ENCODE peak calls at places on chromosome 18, in ten cellular contexts. One of them, this sample, is unnamed.

GRCh38 chr18:31801078-31801477 is 40.4 kb upstream of the SLC25A52 start:
- DNase-seq in cardiac muscle cell: no peak
- DNase-seq in A549: no peak
- DNase-seq in hepatocyte: no peak
- DNase-seq in AG04450: no peak
- DNase-seq in ovary: no peak
- DNase-seq in psoas muscle: no peak
- DNase-seq in endothelial cell of umbilical vein: no peak
- DNase-seq in right lobe of liver: no peak
- DNase-seq in left lung: no peak
- DNase-seq in this sample: peak

GRCh38 chr18:37452697-37453385 is 112.8 kb downstream of the CELF4 start:
- DNase-seq in cardiac muscle cell: peak
- DNase-seq in A549: no peak
- DNase-seq in hepatocyte: peak
- DNase-seq in AG04450: no peak
- DNase-seq in ovary: peak
- DNase-seq in psoas muscle: no peak
- DNase-seq in endothelial cell of umbilical vein: no peak
- DNase-seq in right lobe of liver: no peak
- DNase-seq in left lung: no peak
- DNase-seq in this sample: peak

GRCh38 chr18:9403795-9404564 is 69.4 kb downstream of the TWSG1 start:
- DNase-seq in cardiac muscle cell: no peak
- DNase-seq in A549: no peak
- DNase-seq in hepatocyte: no peak
- DNase-seq in AG04450: no peak
- DNase-seq in ovary: peak
- DNase-seq in psoas muscle: no peak
- DNase-seq in endothelial cell of umbilical vein: no peak
- DNase-seq in right lobe of liver: peak
- DNase-seq in left lung: peak
- DNase-seq in this sample: no peak

GRCh38 chr18:59779979-59780378 is 82.8 kb upstream of the CCBE1 start:
- DNase-seq in cardiac muscle cell: peak
- DNase-seq in A549: no peak
- DNase-seq in hepatocyte: peak
- DNase-seq in AG04450: no peak
- DNase-seq in ovary: no peak
- DNase-seq in psoas muscle: no peak
- DNase-seq in endothelial cell of umbilical vein: peak
- DNase-seq in right lobe of liver: no peak
- DNase-seq in left lung: no peak
- DNase-seq in this sample: peak

GRCh38 chr18:43570593-43570992 is 293.3 kb upstream of the SYT4 start:
- DNase-seq in cardiac muscle cell: no peak
- DNase-seq in A549: no peak
- DNase-seq in hepatocyte: no peak
- DNase-seq in AG04450: no peak
- DNase-seq in ovary: no peak
- DNase-seq in psoas muscle: no peak
- DNase-seq in endothelial cell of umbilical vein: no peak
- DNase-seq in right lobe of liver: no peak
- DNase-seq in left lung: no peak
- DNase-seq in this sample: no peak

GRCh38 chr18:28485918-28486317 is 309.0 kb upstream of the CDH2 start:
- DNase-seq in cardiac muscle cell: no peak
- DNase-seq in A549: no peak
- DNase-seq in hepatocyte: no peak
- DNase-seq in AG04450: no peak
- DNase-seq in ovary: no peak
- DNase-seq in psoas muscle: no peak
- DNase-seq in endothelial cell of umbilical vein: no peak
- DNase-seq in right lobe of liver: no peak
- DNase-seq in left lung: no peak
- DNase-seq in this sample: no peak

GRCh38 chr18:49650426-49650891 is 88.6 kb downstream of the LIPG start:
- DNase-seq in cardiac muscle cell: no peak
- DNase-seq in A549: no peak
- DNase-seq in hepatocyte: no peak
- DNase-seq in AG04450: no peak
- DNase-seq in ovary: no peak
- DNase-seq in psoas muscle: no peak
- DNase-seq in endothelial cell of umbilical vein: no peak
- DNase-seq in right lobe of liver: no peak
- DNase-seq in left lung: no peak
- DNase-seq in this sample: peak

GRCh38 chr18:67354692-67355091 is 161.8 kb downstream of the DSEL start:
- DNase-seq in cardiac muscle cell: no peak
- DNase-seq in A549: no peak
- DNase-seq in hepatocyte: no peak
- DNase-seq in AG04450: no peak
- DNase-seq in ovary: no peak
- DNase-seq in psoas muscle: no peak
- DNase-seq in endothelial cell of umbilical vein: no peak
- DNase-seq in right lobe of liver: no peak
- DNase-seq in left lung: no peak
- DNase-seq in this sample: no peak

GRCh38 chr18:703660-704018 is 8.8 kb downstream of the ENOSF1 start:
- DNase-seq in cardiac muscle cell: peak
- DNase-seq in A549: peak
- DNase-seq in hepatocyte: no peak
- DNase-seq in AG04450: no peak
- DNase-seq in ovary: no peak
- DNase-seq in psoas muscle: no peak
- DNase-seq in endothelial cell of umbilical vein: no peak
- DNase-seq in right lobe of liver: no peak
- DNase-seq in left lung: no peak
- DNase-seq in this sample: no peak

GRCh38 chr18:706438-706837 is 6.0 kb downstream of the ENOSF1 start:
- DNase-seq in cardiac muscle cell: no peak
- DNase-seq in A549: no peak
- DNase-seq in hepatocyte: no peak
- DNase-seq in AG04450: no peak
- DNase-seq in ovary: no peak
- DNase-seq in psoas muscle: no peak
- DNase-seq in endothelial cell of umbilical vein: no peak
- DNase-seq in right lobe of liver: no peak
- DNase-seq in left lung: no peak
- DNase-seq in this sample: no peak

GRCh38 chr18:697771-698170 is 14.7 kb downstream of the ENOSF1 start:
- DNase-seq in cardiac muscle cell: no peak
- DNase-seq in A549: no peak
- DNase-seq in hepatocyte: no peak
- DNase-seq in AG04450: no peak
- DNase-seq in ovary: no peak
- DNase-seq in psoas muscle: no peak
- DNase-seq in endothelial cell of umbilical vein: no peak
- DNase-seq in right lobe of liver: no peak
- DNase-seq in left lung: no peak
- DNase-seq in this sample: no peak

GRCh38 chr18:708096-708495 is 4.3 kb downstream of the ENOSF1 start:
- DNase-seq in cardiac muscle cell: no peak
- DNase-seq in A549: no peak
- DNase-seq in hepatocyte: no peak
- DNase-seq in AG04450: no peak
- DNase-seq in ovary: no peak
- DNase-seq in psoas muscle: no peak
- DNase-seq in endothelial cell of umbilical vein: no peak
- DNase-seq in right lobe of liver: no peak
- DNase-seq in left lung: no peak
- DNase-seq in this sample: no peak

GRCh38 chr18:702957-703659 is 9.3 kb downstream of the ENOSF1 start:
- DNase-seq in cardiac muscle cell: peak
- DNase-seq in A549: peak
- DNase-seq in hepatocyte: peak
- DNase-seq in AG04450: peak
- DNase-seq in ovary: no peak
- DNase-seq in psoas muscle: no peak
- DNase-seq in endothelial cell of umbilical vein: peak
- DNase-seq in right lobe of liver: no peak
- DNase-seq in left lung: no peak
- DNase-seq in this sample: peak
- H3K27ac ChIP-seq in cardiac muscle cell: peak
- H3K27ac ChIP-seq in A549: peak
- H3K27ac ChIP-seq in hepatocyte: peak
- H3K27ac ChIP-seq in AG04450: peak
- H3K27ac ChIP-seq in ovary: no peak
- H3K27ac ChIP-seq in psoas muscle: no peak
- H3K27ac ChIP-seq in endothelial cell of umbilical vein: peak
- H3K27ac ChIP-seq in right lobe of liver: no peak
- H3K27ac ChIP-seq in left lung: peak
- H3K27ac ChIP-seq in this sample: peak

DNA sequence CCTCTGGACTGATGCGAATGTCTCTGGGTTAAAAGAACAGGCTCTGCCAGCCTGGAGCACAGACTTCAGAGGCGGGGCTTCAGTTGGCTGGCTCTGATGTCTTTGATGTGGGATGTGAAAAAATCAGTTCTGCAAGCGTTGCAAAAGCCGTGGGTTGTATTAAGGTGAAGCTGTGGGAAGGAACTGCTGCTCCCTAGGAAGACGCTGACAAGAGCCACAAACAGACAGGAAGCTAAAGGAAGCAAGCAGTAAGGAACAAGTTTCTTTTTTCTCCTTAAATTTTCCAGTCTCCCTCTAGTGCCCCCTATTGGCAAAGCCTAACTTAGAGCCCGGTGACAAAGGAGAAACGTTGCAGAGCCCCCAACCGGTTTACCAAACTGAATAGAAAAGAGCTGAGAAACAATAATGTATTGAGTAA is 239.0 kb downstream of the CCDC178 start:
- DNase-seq in cardiac muscle cell: peak
- DNase-seq in A549: peak
- DNase-seq in hepatocyte: peak
- DNase-seq in AG04450: no peak
- DNase-seq in ovary: no peak
- DNase-seq in psoas muscle: no peak
- DNase-seq in endothelial cell of umbilical vein: peak
- DNase-seq in right lobe of liver: no peak
- DNase-seq in left lung: no peak
- DNase-seq in this sample: no peak
- TF ChIP-seq CTCF in cardiac muscle cell: peak
- TF ChIP-seq CTCF in A549: peak
- TF ChIP-seq CTCF in hepatocyte: peak
- TF ChIP-seq CTCF in AG04450: peak
- TF ChIP-seq CTCF in ovary: no peak
- TF ChIP-seq CTCF in psoas muscle: no peak
- TF ChIP-seq CTCF in endothelial cell of umbilical vein: peak
- TF ChIP-seq CTCF in right lobe of liver: peak
- TF ChIP-seq CTCF in left lung: peak
- TF ChIP-seq CTCF in this sample: peak

GRCh38 chr18:10744653-10745052 is 218.8 kb downstream of the NAPG start:
- DNase-seq in cardiac muscle cell: no peak
- DNase-seq in A549: no peak
- DNase-seq in hepatocyte: no peak
- DNase-seq in AG04450: no peak
- DNase-seq in ovary: no peak
- DNase-seq in psoas muscle: no peak
- DNase-seq in endothelial cell of umbilical vein: no peak
- DNase-seq in right lobe of liver: no peak
- DNase-seq in left lung: no peak
- DNase-seq in this sample: no peak

GRCh38 chr18:10736984-10737383 is 211.2 kb downstream of the NAPG start:
- DNase-seq in cardiac muscle cell: no peak
- DNase-seq in A549: no peak
- DNase-seq in hepatocyte: no peak
- DNase-seq in AG04450: no peak
- DNase-seq in ovary: no peak
- DNase-seq in psoas muscle: no peak
- DNase-seq in endothelial cell of umbilical vein: no peak
- DNase-seq in right lobe of liver: no peak
- DNase-seq in left lung: no peak
- DNase-seq in this sample: no peak

GRCh38 chr18:10739152-10739551 is 213.3 kb downstream of the NAPG start:
- DNase-seq in cardiac muscle cell: peak
- DNase-seq in A549: no peak
- DNase-seq in hepatocyte: no peak
- DNase-seq in AG04450: no peak
- DNase-seq in ovary: no peak
- DNase-seq in psoas muscle: no peak
- DNase-seq in endothelial cell of umbilical vein: no peak
- DNase-seq in right lobe of liver: no peak
- DNase-seq in left lung: no peak
- DNase-seq in this sample: no peak
- H3K27ac ChIP-seq in cardiac muscle cell: no peak
- H3K27ac ChIP-seq in A549: no peak
- H3K27ac ChIP-seq in hepatocyte: no peak
- H3K27ac ChIP-seq in AG04450: no peak
- H3K27ac ChIP-seq in ovary: no peak
- H3K27ac ChIP-seq in psoas muscle: no peak
- H3K27ac ChIP-seq in endothelial cell of umbilical vein: no peak
- H3K27ac ChIP-seq in right lobe of liver: no peak
- H3K27ac ChIP-seq in left lung: no peak
- H3K27ac ChIP-seq in this sample: no peak

GRCh38 chr18:2572144-2572682 is 856 bp downstream of the NDC80 start:
- DNase-seq in cardiac muscle cell: no peak
- DNase-seq in A549: no peak
- DNase-seq in hepatocyte: no peak
- DNase-seq in AG04450: no peak
- DNase-seq in ovary: no peak
- DNase-seq in psoas muscle: no peak
- DNase-seq in endothelial cell of umbilical vein: peak
- DNase-seq in right lobe of liver: no peak
- DNase-seq in left lung: no peak
- DNase-seq in this sample: no peak

GRCh38 chr18:2572892-2573291 is 1.5 kb downstream of the NDC80 start:
- DNase-seq in cardiac muscle cell: peak
- DNase-seq in A549: no peak
- DNase-seq in hepatocyte: no peak
- DNase-seq in AG04450: no peak
- DNase-seq in ovary: no peak
- DNase-seq in psoas muscle: no peak
- DNase-seq in endothelial cell of umbilical vein: no peak
- DNase-seq in right lobe of liver: no peak
- DNase-seq in left lung: no peak
- DNase-seq in this sample: no peak

GRCh38 chr18:2570772-2571199 is 519 bp downstream of the METTL4 start:
- DNase-seq in cardiac muscle cell: peak
- DNase-seq in A549: peak
- DNase-seq in hepatocyte: peak
- DNase-seq in AG04450: peak
- DNase-seq in ovary: peak
- DNase-seq in psoas muscle: peak
- DNase-seq in endothelial cell of umbilical vein: no peak
- DNase-seq in right lobe of liver: peak
- DNase-seq in left lung: peak
- DNase-seq in this sample: peak

GRCh38 chr18:2569338-2570207 is 1.7 kb downstream of the METTL4 start:
- DNase-seq in cardiac muscle cell: no peak
- DNase-seq in A549: no peak
- DNase-seq in hepatocyte: no peak
- DNase-seq in AG04450: no peak
- DNase-seq in ovary: no peak
- DNase-seq in psoas muscle: no peak
- DNase-seq in endothelial cell of umbilical vein: no peak
- DNase-seq in right lobe of liver: no peak
- DNase-seq in left lung: no peak
- DNase-seq in this sample: no peak

DNA sequence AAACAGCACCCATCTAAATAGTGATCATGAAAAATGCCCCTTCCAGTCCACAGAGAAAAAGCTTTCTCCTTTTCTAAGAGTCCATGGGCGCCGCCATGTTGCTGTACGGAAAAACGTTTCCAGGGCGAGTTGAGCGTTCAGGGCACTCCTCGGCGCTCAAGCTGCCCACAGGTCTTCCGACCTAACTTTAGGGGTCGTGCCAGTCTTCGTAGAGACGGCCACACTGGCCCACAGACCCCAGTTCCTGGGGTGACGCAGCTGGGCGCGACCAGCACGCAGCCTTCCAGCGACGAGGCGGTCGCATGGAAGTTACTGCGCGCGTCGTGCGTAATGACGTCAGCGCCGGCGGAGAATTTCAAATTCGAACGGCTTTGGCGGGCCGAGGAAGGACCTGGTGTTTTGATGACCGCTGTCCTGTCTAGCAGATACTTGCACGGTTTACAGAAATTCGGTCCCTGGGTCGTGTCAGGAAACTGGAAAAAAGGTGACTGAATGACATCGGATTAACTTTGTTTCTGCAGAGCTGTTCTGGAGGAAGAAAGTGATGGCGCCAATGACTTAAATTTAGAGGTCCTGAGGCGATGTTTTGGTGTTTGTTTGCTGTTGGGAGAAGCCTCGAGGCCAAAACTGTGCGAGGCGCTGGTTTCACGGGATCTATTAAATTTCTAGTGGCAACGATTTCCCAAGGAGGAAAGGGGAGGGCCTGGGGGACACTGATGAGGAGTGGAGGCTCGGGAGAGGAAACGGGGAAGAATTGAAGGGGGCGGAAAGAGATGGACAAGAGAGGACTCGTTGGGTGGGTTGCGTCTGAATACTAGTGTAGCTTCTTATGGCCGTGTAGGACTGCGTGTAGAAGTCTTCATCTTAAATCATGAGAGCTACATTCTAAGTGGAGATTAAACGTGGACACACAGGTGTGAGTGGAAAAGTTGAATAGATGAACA is at the start of the genes METTL4 and NDC80:
- DNase-seq in cardiac muscle cell: peak
- DNase-seq in A549: peak
- DNase-seq in hepatocyte: peak
- DNase-seq in AG04450: peak
- DNase-seq in ovary: peak
- DNase-seq in psoas muscle: peak
- DNase-seq in endothelial cell of umbilical vein: peak
- DNase-seq in right lobe of liver: peak
- DNase-seq in left lung: peak
- DNase-seq in this sample: peak
- TF ChIP-seq CTCF in cardiac muscle cell: no peak
- TF ChIP-seq CTCF in A549: no peak
- TF ChIP-seq CTCF in hepatocyte: no peak
- TF ChIP-seq CTCF in AG04450: no peak
- TF ChIP-seq CTCF in ovary: no peak
- TF ChIP-seq CTCF in psoas muscle: no peak
- TF ChIP-seq CTCF in endothelial cell of umbilical vein: no peak
- TF ChIP-seq CTCF in right lobe of liver: no peak
- TF ChIP-seq CTCF in left lung: no peak
- TF ChIP-seq CTCF in this sample: no peak

This sample was measured in foreskin keratinocyte.